ENCODE peak calls at places on chromosome 7, in seven cellular contexts. E is stimulated activated CD4-positive, alpha-beta T cell treated with anti-CD3 and anti-CD28 coated beads, Interleukin-1b, Interleukin-23, amount 100 ng/mL, for 1 hour; A is hypothalamus; P is A549; Q is activated T-helper 1 cell treated with Interleukin-2 at 50 U/mL for 16 hours; Y is activated CD8-positive, alpha-beta memory T cell treated with anti-CD3 and anti-CD28 coated beads, Interleukin-2, amount 50 U/mL, for 48 hours; Z is stimulated activated CD8-positive, alpha-beta memory T cell treated with anti-CD3 and anti-CD28 coated beads, Interleukin-4, amount 100 ng/mL, for 1 hour. T is an unnamed sample.

GRCh38 chr7:13411151-13411550 is 578.3 kb downstream of the ETV1 start:
- DNase-seq in A (no peak), Y (no peak), P (no peak), Z (no peak), Q (no peak), E (no peak), T (no peak)

GRCh38 chr7:39248041-39248692 is 270.5 kb downstream of the POU6F2 start:
- DNase-seq in A (no peak), Z (no peak), P (no peak), Y (no peak), E (no peak), Q (no peak), T (no peak)

GRCh38 chr7:129903935-129904334 is 48.8 kb downstream of the UBE2H start:
- DNase-seq in A (no peak), E (no peak), Q (no peak), Z (no peak), P (no peak), Y (no peak), T (no peak)

GRCh38 chr7:80288175-80289122 is 153.8 kb downstream of the GNAI1 start:
- DNase-seq in P (peak), Z (no peak), A (no peak), Q (no peak), Y (no peak), E (no peak), T (no peak)

GRCh38 chr7:141837683-141838082 is 3.6 kb downstream of the PRSS37 start:
- DNase-seq in Z (no peak), Y (no peak), A (no peak), P (no peak), Q (no peak), E (no peak), T (no peak)

GRCh38 chr7:6607651-6608051 is 7.8 kb upstream of the ZNF853 start:
- DNase-seq in Y (no peak), A (no peak), P (no peak), E (no peak), Q (no peak), Z (no peak), T (no peak)

GRCh38 chr7:2571409-2571808 is 12.6 kb downstream of the IQCE start:
- DNase-seq in Y (no peak), P (no peak), A (no peak), Q (no peak), Z (no peak), E (no peak), T (no peak)

GRCh38 chr7:41870505-41871138 is 167.7 kb upstream of the INHBA start:
- DNase-seq in E (no peak), Q (no peak), Y (no peak), Z (no peak), P (no peak), A (no peak), T (no peak)

GRCh38 chr7:50727072-50727471 is 55.6 kb downstream of the GRB10 start:
- DNase-seq in Y (no peak), P (no peak), E (no peak), A (no peak), Z (no peak), Q (no peak), T (no peak)

GRCh38 chr7:13874783-13875182 is 114.7 kb downstream of the ETV1 start:
- DNase-seq in Y (no peak), E (no peak), A (no peak), Z (no peak), Q (no peak), P (no peak), T (no peak)

GRCh38 chr7:113892818-113893217 is 26.0 kb downstream of the PPP1R3A start:
- DNase-seq in P (no peak), E (no peak), A (no peak), Q (no peak), Z (no peak), Y (no peak), T (no peak)

GRCh38 chr7:77823787-77824186 is 25.2 kb downstream of the PHTF2 start:
- DNase-seq in A (no peak), Y (no peak), P (no peak), Q (no peak), E (no peak), Z (no peak), T (no peak)

GRCh38 chr7:107961399-107961798 is 41.6 kb downstream of the LAMB1 start:
- DNase-seq in P (no peak), E (no peak), A (no peak), Y (no peak), Z (no peak), Q (no peak), T (peak)

GRCh38 chr7:23072916-23073315 is 32.7 kb upstream of the KLHL7 start:
- DNase-seq in E (no peak), P (no peak), Z (no peak), A (no peak), Y (no peak), Q (no peak), T (no peak)

GRCh38 chr7:151081170-151082101 is 827 bp upstream of the FASTK start:
- DNase-seq in Q (no peak), P (peak), A (no peak), Y (no peak), Z (no peak), E (no peak), T (no peak)

GRCh38 chr7:100171087-100171681 is 2.8 kb upstream of the GAL3ST4 start:
- DNase-seq in Y (no peak), E (no peak), A (no peak), Z (no peak), P (no peak), Q (no peak), T (no peak)